ENCODE peak calls at places on chromosomes 1 and 21, in nine cellular contexts. A, V, Y, G, Z, T, Q, U and P are unnamed samples.

GRCh38 chr21:46455575-46456385 is 2.9 kb upstream of the DIP2A start:
- DNase-seq in V (peak), Y (no peak), G (peak), A (peak), Z (no peak), Q (no peak), T (no peak), U (peak), P (no peak)

GRCh38 chr1:182869241-182869666 is 30.1 kb downstream of the DHX9 start:
- DNase-seq in Q (no peak), T (no peak), V (no peak), Y (no peak), G (no peak), A (no peak), Z (peak), U (no peak), P (no peak)

GRCh38 chr1:180153032-180153431 is 1.6 kb upstream of the QSOX1 start:
- DNase-seq in G (no peak), Y (no peak), A (no peak), Q (no peak), U (no peak), V (no peak), T (no peak), Z (no peak), P (no peak)

GRCh38 chr21:42722808-42723470 is 69.5 kb downstream of the PDE9A start:
- DNase-seq in Y (no peak), G (no peak), V (no peak), U (no peak), A (no peak), T (no peak), Q (no peak), Z (no peak), P (no peak)

GRCh38 chr1:28965271-28965870 is 51.0 kb downstream of the EPB41 start:
- DNase-seq in V (no peak), U (no peak), G (no peak), Y (no peak), Q (no peak), Z (no peak), T (no peak), A (no peak), P (no peak)

GRCh38 chr1:196877964-196878363 is 9.9 kb upstream of the CFHR4 start:
- DNase-seq in A (peak), Z (peak), G (no peak), U (no peak), Y (no peak), Q (no peak), V (peak), T (no peak), P (no peak)

GRCh38 chr1:64505944-64506658 is 36.2 kb downstream of the CACHD1 start:
- DNase-seq in A (no peak), U (no peak), G (no peak), Z (no peak), Y (peak), Q (no peak), T (no peak), V (no peak), P (no peak)

GRCh38 chr1:44587796-44588460 is 86.4 kb downstream of the TMEM53 start:
- DNase-seq in A (no peak), Z (no peak), Q (no peak), G (no peak), V (no peak), U (no peak), Y (no peak), T (no peak), P (no peak)

GRCh38 chr1:197024460-197024859 is 42.6 kb downstream of the F13B start:
- DNase-seq in V (peak), G (no peak), Y (no peak), T (no peak), U (no peak), Q (no peak), A (no peak), Z (no peak), P (no peak)

GRCh38 chr1:205767248-205767647 is 8.0 kb downstream of the RAB29 start:
- DNase-seq in V (no peak), Z (no peak), U (no peak), Q (no peak), A (no peak), G (no peak), T (no peak), Y (no peak), P (no peak)

GRCh38 chr1:108686609-108687313 is 5.3 kb upstream of the PRPF38B start:
- DNase-seq in T (no peak), Z (no peak), G (no peak), V (peak), Q (no peak), Y (no peak), U (no peak), A (no peak), P (no peak)

GRCh38 chr1:111967067-111967690 is 22.3 kb downstream of the KCND3 start:
- DNase-seq in U (no peak), A (no peak), T (no peak), Q (no peak), G (no peak), Y (no peak), Z (no peak), V (no peak), P (no peak)

GRCh38 chr1:31390071-31390470 is 17.2 kb upstream of the FABP3 start:
- DNase-seq in Q (no peak), Z (no peak), A (no peak), T (no peak), G (no peak), V (no peak), Y (no peak), U (no peak), P (no peak)

GRCh38 chr21:44742418-44743153 is 31.2 kb upstream of the TSPEAR start:
- DNase-seq in G (no peak), T (no peak), V (peak), Z (no peak), Q (no peak), U (no peak), A (no peak), Y (no peak), P (no peak)

GRCh38 chr1:189206617-189207016 is 1271.0 kb downstream of the BRINP3 start:
- DNase-seq in T (no peak), A (peak), Z (no peak), G (no peak), V (no peak), Y (no peak), U (no peak), Q (no peak), P (no peak)

GRCh38 chr21:43362306-43362927 is 64.5 kb downstream of the SIK1 start:
- DNase-seq in Z (peak), A (peak), Q (peak), G (peak), T (peak), U (peak), Y (peak), V (peak), P (peak)

GRCh38 chr1:225840223-225840610 is 30.3 kb downstream of the EPHX1 start:
- DNase-seq in V (no peak), Y (no peak), Q (no peak), A (no peak), Z (no peak), U (no peak), T (no peak), G (no peak), P (no peak)

GRCh38 chr1:57637155-57637554 is 213.3 kb upstream of the DAB1 start:
- DNase-seq in Y (no peak), A (no peak), Q (no peak), V (peak), G (no peak), U (no peak), T (no peak), Z (no peak), P (no peak)

GRCh38 chr1:59699227-59699847 is 115.4 kb upstream of the HOOK1 start:
- DNase-seq in U (no peak), A (peak), Q (peak), G (no peak), Y (peak), Z (peak), T (no peak), V (peak), P (peak)

GRCh38 chr1:76585980-76586674 is 281.2 kb upstream of the ST6GALNAC5 start:
- DNase-seq in Q (no peak), Z (no peak), Y (no peak), U (no peak), A (no peak), T (no peak), G (no peak), V (no peak), P (no peak)

GRCh38 chr1:50841791-50842387 is 118.2 kb downstream of the FAF1 start:
- DNase-seq in A (peak), U (no peak), V (peak), Y (no peak), Z (no peak), G (no peak), Q (no peak), T (no peak), P (no peak)

GRCh38 chr1:222975472-222976122 is 160.8 kb downstream of the DISP1 start:
- DNase-seq in Q (no peak), Y (peak), Z (no peak), G (no peak), U (peak), A (no peak), T (no peak), V (peak), P (no peak)

GRCh38 chr21:33951276-33952178 is 35.9 kb upstream of the ATP5PO start:
- DNase-seq in G (no peak), U (no peak), Z (no peak), T (no peak), A (peak), Y (no peak), V (peak), Q (no peak), P (no peak)

GRCh38 chr1:118788372-118788955 is 199.7 kb downstream of the TBX15 start:
- DNase-seq in A (peak), T (no peak), Z (no peak), Q (no peak), G (peak), Y (no peak), V (peak), U (peak), P (no peak)

GRCh38 chr1:204736861-204737260 is 51.3 kb upstream of the LRRN2 start:
- DNase-seq in Q (no peak), G (no peak), Y (no peak), U (no peak), Z (no peak), V (no peak), T (no peak), A (no peak), P (no peak)

GRCh38 chr1:68174173-68175113 is 57.9 kb downstream of the WLS start:
- DNase-seq in G (peak), V (peak), T (peak), U (peak), Z (no peak), Y (peak), A (peak), Q (no peak), P (no peak)

GRCh38 chr21:36115138-36115710 is 19.7 kb upstream of the CBR3 start:
- DNase-seq in Y (no peak), Z (no peak), T (no peak), V (no peak), U (no peak), G (no peak), A (no peak), Q (no peak), P (no peak)

GRCh38 chr1:89939059-89939570 is 55.8 kb upstream of the ZNF326 start:
- DNase-seq in G (no peak), A (no peak), T (no peak), Z (no peak), U (no peak), Q (no peak), V (no peak), Y (no peak), P (no peak)

GRCh38 chr1:39505289-39505688 is 13.9 kb downstream of the BMP8A start:
- DNase-seq in Z (no peak), A (no peak), T (no peak), G (no peak), Q (no peak), U (no peak), V (no peak), Y (no peak), P (no peak)

GRCh38 chr1:39508266-39508665 is 16.8 kb downstream of the BMP8A start:
- DNase-seq in Z (no peak), G (no peak), V (no peak), U (no peak), A (no peak), T (no peak), Y (no peak), Q (no peak), P (no peak)

GRCh38 chr1:39509360-39510009 is 18.0 kb downstream of the BMP8A start:
- DNase-seq in T (peak), Y (no peak), G (peak), Z (no peak), A (peak), U (peak), V (peak), Q (peak), P (peak)

GRCh38 chr1:39507230-39507928 is 15.9 kb downstream of the BMP8A start:
- DNase-seq in Q (no peak), V (peak), A (no peak), U (no peak), Y (no peak), T (no peak), Z (peak), G (no peak), P (no peak)

GRCh38 chr1:39508857-39509305 is 17.4 kb downstream of the BMP8A start:
- DNase-seq in Q (no peak), A (peak), U (no peak), T (no peak), Y (no peak), Z (no peak), G (no peak), V (peak), P (no peak)
- TF ChIP-seq CTCF in Q (no peak), A (no peak), U (no peak), T (no peak), Y (no peak), Z (no peak), G (no peak), V (no peak), P (no peak)

GRCh38 chr1:19229828-19230325 is 19.8 kb upstream of the UBR4 start:
- DNase-seq in Z (no peak), Y (no peak), T (no peak), G (no peak), A (no peak), V (no peak), Q (no peak), U (no peak), P (no peak)

GRCh38 chr1:19229229-19229628 is 19.2 kb upstream of the UBR4 start:
- DNase-seq in V (no peak), T (no peak), Q (no peak), A (no peak), U (no peak), Z (no peak), Y (no peak), G (no peak), P (no peak)

GRCh38 chr1:19234224-19234623 is 17.1 kb downstream of the EMC1 start:
- DNase-seq in G (no peak), T (no peak), U (no peak), Y (no peak), Q (no peak), Z (no peak), A (no peak), V (no peak), P (no peak)

GRCh38 chr1:19232526-19232851 is 18.8 kb downstream of the EMC1 start:
- DNase-seq in V (no peak), Y (no peak), U (peak), G (peak), Q (no peak), A (peak), T (peak), Z (no peak), P (no peak)
- TF ChIP-seq CTCF in V (no peak), Y (no peak), U (peak), G (no peak), Q (no peak), A (peak), T (no peak), Z (no peak), P (no peak)

DNA sequence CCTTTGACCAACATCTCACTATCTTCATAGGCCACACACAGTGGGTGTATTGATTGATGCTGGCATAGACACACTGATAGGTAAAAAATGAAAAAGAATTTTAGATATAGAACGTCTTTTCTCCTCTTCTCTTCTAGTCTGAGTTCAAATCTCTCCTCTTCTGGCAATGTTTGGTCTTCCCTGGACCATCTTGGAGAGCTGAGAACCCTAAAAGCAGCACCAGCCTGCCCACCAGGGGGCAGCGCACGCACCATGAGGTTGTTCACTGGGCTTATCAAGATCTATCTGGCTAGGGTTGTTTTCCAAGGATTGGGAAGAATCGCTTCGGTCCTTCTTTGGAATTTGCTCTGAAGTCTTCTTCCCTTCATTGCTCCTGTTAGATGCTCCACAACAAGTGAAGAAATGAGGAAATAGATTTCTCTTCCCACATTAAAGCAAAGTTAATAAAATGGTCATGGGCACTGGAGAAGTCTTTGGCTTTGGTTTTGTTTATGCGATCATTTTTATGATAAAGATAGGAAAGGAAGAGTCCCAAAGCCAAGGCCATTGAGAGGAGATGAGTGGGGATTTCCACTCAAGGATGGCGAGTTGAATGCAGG is 104.0 kb upstream of the OLIG2 start:
- DNase-seq in Y (no peak), Q (no peak), Z (peak), A (no peak), U (no peak), V (peak), G (no peak), T (no peak), P (no peak)
- TF ChIP-seq CTCF in Y (peak), Q (peak), Z (peak), A (peak), U (peak), V (peak), G (no peak), T (no peak), P (peak)

GRCh38 chr1:84479998-84480397 is 932 bp downstream of the RPF1 start:
- DNase-seq in U (no peak), V (peak), T (no peak), A (no peak), G (no peak), Z (no peak), Q (no peak), Y (no peak), P (peak)
- TF ChIP-seq CTCF in U (no peak), V (no peak), T (no peak), A (no peak), G (no peak), Z (no peak), Q (no peak), Y (no peak), P (no peak)

GRCh38 chr1:19872190-19872589 is 10.0 kb upstream of the OTUD3 start:
- DNase-seq in U (no peak), A (no peak), G (no peak), Z (no peak), V (no peak), Q (no peak), T (no peak), Y (peak), P (no peak)
- TF ChIP-seq CTCF in U (no peak), A (peak), G (no peak), Z (no peak), V (no peak), Q (no peak), T (no peak), Y (peak), P (no peak)

DNA sequence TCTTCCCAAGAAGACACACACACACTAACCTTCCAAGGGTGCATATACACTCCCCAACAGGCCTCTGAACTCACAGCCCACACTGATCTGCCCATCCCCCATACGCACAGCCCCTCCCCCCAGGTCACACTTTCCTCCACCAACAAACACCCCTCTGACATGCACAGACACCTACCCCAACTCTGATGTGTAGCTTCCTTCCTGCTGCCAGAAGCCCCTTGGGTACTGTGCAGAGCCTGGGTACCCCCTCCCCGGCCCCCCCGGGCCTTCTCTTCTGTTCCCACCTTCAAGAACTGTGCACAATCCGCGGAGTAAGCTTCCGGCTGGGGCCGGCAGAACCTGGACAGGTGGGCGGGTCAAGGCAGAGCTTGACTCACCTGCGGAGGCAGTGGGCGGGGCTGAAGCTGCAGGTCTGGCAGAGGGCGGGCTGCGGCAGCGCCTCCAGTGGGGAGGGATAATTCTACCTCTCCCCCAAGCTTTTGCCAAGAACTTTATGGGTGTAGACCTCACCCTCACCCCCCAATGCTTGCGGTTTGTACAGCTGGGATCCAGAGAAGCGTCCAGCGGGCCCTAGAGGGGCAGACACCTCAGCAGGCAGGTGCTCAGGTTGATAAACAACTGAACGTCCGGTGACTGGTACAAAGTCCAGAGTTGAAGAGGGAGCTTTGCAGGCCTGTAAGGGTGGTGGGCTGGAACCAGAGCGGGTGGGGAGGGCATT is at the start of gene C1orf210:
- DNase-seq in V (no peak), Z (no peak), Q (no peak), G (peak), T (no peak), U (no peak), Y (peak), A (no peak), P (no peak)
- TF ChIP-seq CTCF in V (no peak), Z (no peak), Q (no peak), G (no peak), T (no peak), U (no peak), Y (peak), A (no peak), P (no peak)